ENCODE peak calls at places on chromosomes 13 and 19, in eight cellular contexts. One of them, this sample, is unnamed.
A peak's percentile ranks its signal among the peaks of the same experiment; 100 is the strongest.

GRCh38 chr19:8101311-8101710 is 48.1 kb downstream of the FBN3 start:
- DNase-seq in AG09319: no peak
- DNase-seq in glutamatergic neuron: no peak
- DNase-seq in AG04449: no peak
- DNase-seq in AG10803: no peak
- DNase-seq in cardiac fibroblast: no peak
- DNase-seq in activated B cell treated with CpG ODN at 0.5 μM for 24 hours: no peak
- DNase-seq in fibroblast of the aortic adventitia: no peak
- DNase-seq in this sample: no peak

GRCh38 chr13:34943675-34944634 is 1.9 kb downstream of the NBEA start:
- DNase-seq in AG09319: no peak
- DNase-seq in glutamatergic neuron: no peak
- DNase-seq in AG04449: no peak
- DNase-seq in AG10803: no peak
- DNase-seq in cardiac fibroblast: no peak
- DNase-seq in activated B cell treated with CpG ODN at 0.5 μM for 24 hours: no peak
- DNase-seq in fibroblast of the aortic adventitia: no peak
- DNase-seq in this sample: no peak

GRCh38 chr13:26529441-26529840 is 28.0 kb upstream of the WASF3 start:
- DNase-seq in AG09319: peak; percentile 14
- DNase-seq in glutamatergic neuron: no peak
- DNase-seq in AG04449: peak; percentile 1
- DNase-seq in AG10803: peak; percentile 57
- DNase-seq in cardiac fibroblast: peak; percentile 67
- DNase-seq in activated B cell treated with CpG ODN at 0.5 μM for 24 hours: no peak
- DNase-seq in fibroblast of the aortic adventitia: peak; percentile 76
- DNase-seq in this sample: peak; percentile 83

GRCh38 chr19:806815-807421 is 9.7 kb downstream of the PTBP1 start:
- DNase-seq in AG09319: no peak
- DNase-seq in glutamatergic neuron: no peak
- DNase-seq in AG04449: no peak
- DNase-seq in AG10803: no peak
- DNase-seq in cardiac fibroblast: no peak
- DNase-seq in activated B cell treated with CpG ODN at 0.5 μM for 24 hours: no peak
- DNase-seq in fibroblast of the aortic adventitia: no peak
- DNase-seq in this sample: no peak

GRCh38 chr13:94620286-94620896 is 18.7 kb downstream of the GPR180 start:
- DNase-seq in AG09319: no peak
- DNase-seq in glutamatergic neuron: peak; percentile 43
- DNase-seq in AG04449: no peak
- DNase-seq in AG10803: peak; percentile 24
- DNase-seq in cardiac fibroblast: peak; percentile 54
- DNase-seq in activated B cell treated with CpG ODN at 0.5 μM for 24 hours: no peak
- DNase-seq in fibroblast of the aortic adventitia: peak; percentile 36
- DNase-seq in this sample: peak; percentile 72

GRCh38 chr19:56727731-56728130 is 56.2 kb upstream of the ZNF835 start:
- DNase-seq in AG09319: no peak
- DNase-seq in glutamatergic neuron: no peak
- DNase-seq in AG04449: no peak
- DNase-seq in AG10803: no peak
- DNase-seq in cardiac fibroblast: no peak
- DNase-seq in activated B cell treated with CpG ODN at 0.5 μM for 24 hours: no peak
- DNase-seq in fibroblast of the aortic adventitia: no peak
- DNase-seq in this sample: no peak

GRCh38 chr13:110483386-110483785 is 78.1 kb downstream of the RAB20 start:
- DNase-seq in AG09319: no peak
- DNase-seq in glutamatergic neuron: no peak
- DNase-seq in AG04449: no peak
- DNase-seq in AG10803: no peak
- DNase-seq in cardiac fibroblast: no peak
- DNase-seq in activated B cell treated with CpG ODN at 0.5 μM for 24 hours: no peak
- DNase-seq in fibroblast of the aortic adventitia: no peak
- DNase-seq in this sample: no peak

GRCh38 chr19:42313096-42313839 is at the start of gene TMEM145:
- DNase-seq in AG09319: no peak
- DNase-seq in glutamatergic neuron: peak; percentile 79
- DNase-seq in AG04449: no peak
- DNase-seq in AG10803: peak; percentile 44
- DNase-seq in cardiac fibroblast: peak; percentile 44
- DNase-seq in activated B cell treated with CpG ODN at 0.5 μM for 24 hours: no peak
- DNase-seq in fibroblast of the aortic adventitia: peak; percentile 45
- DNase-seq in this sample: peak; percentile 50

GRCh38 chr13:85558118-85558517 is 241.1 kb downstream of the SLITRK6 start:
- DNase-seq in AG09319: no peak
- DNase-seq in glutamatergic neuron: no peak
- DNase-seq in AG04449: no peak
- DNase-seq in AG10803: no peak
- DNase-seq in cardiac fibroblast: no peak
- DNase-seq in activated B cell treated with CpG ODN at 0.5 μM for 24 hours: no peak
- DNase-seq in fibroblast of the aortic adventitia: no peak
- DNase-seq in this sample: no peak

GRCh38 chr19:18021121-18021755 is 13.3 kb downstream of the ARRDC2 start:
- DNase-seq in AG09319: no peak
- DNase-seq in glutamatergic neuron: no peak
- DNase-seq in AG04449: no peak
- DNase-seq in AG10803: peak; percentile 82
- DNase-seq in cardiac fibroblast: peak; percentile 91
- DNase-seq in activated B cell treated with CpG ODN at 0.5 μM for 24 hours: peak; percentile 68
- DNase-seq in fibroblast of the aortic adventitia: peak; percentile 84
- DNase-seq in this sample: peak; percentile 96

GRCh38 chr13:90552702-90553101 is 794.8 kb upstream of the MIR17HG start:
- DNase-seq in AG09319: no peak
- DNase-seq in glutamatergic neuron: no peak
- DNase-seq in AG04449: no peak
- DNase-seq in AG10803: no peak
- DNase-seq in cardiac fibroblast: no peak
- DNase-seq in activated B cell treated with CpG ODN at 0.5 μM for 24 hours: no peak
- DNase-seq in fibroblast of the aortic adventitia: no peak
- DNase-seq in this sample: no peak

DNA sequence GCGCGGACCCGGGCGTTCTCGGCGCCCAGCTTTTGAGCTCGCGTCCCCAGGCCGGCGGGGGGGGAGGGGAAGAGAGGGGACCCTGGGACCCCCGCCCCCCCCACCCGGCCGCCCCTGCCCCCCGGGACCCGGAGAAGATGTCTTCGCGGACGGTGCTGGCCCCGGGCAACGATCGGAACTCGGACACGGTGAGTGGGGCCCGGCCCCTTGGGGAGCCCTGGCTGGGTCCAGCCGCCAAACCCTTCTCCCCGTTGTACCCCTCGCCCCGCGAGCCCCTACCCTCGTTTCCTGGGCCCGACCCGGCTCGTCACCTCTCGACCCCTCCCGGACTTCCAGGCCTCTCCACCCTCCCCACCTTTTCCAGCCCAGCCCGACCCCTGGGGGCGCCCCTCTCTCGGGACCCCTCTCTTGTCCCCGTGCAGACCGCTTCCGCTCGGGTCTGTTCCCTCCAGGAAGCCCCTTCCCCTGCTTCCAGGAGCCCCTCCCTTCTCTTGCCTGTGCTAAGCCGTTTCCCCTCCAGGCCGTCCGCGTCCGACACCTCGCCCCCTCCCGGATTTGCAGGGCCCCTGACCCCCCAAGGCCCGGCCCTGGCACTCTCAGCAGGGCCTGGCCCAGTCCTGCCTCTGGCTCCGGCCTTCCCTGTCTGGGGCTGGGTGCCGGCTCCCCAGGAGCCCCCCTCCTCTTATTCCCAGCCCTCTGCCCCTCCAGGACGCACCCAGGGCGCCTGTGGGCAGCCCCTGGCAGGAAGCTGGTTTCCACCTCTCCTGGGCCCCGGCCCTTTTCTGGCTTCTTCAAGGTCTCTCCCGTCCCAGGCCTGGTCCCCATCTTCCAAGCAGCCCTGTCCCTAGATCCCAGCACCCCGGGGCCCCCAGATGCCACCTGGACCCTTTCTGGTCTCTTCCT is 632 bp downstream of the MARK4 start:
- DNase-seq in AG09319: no peak
- DNase-seq in glutamatergic neuron: peak; percentile 50
- DNase-seq in AG04449: no peak
- DNase-seq in AG10803: peak; percentile 21
- DNase-seq in cardiac fibroblast: peak; percentile 35
- DNase-seq in activated B cell treated with CpG ODN at 0.5 μM for 24 hours: peak; percentile 23
- DNase-seq in fibroblast of the aortic adventitia: peak; percentile 11
- DNase-seq in this sample: no peak
- TF ChIP-seq CTCF in AG09319: no peak
- TF ChIP-seq CTCF in glutamatergic neuron: no peak
- TF ChIP-seq CTCF in AG04449: no peak
- TF ChIP-seq CTCF in AG10803: no peak
- TF ChIP-seq CTCF in cardiac fibroblast: no peak
- TF ChIP-seq CTCF in activated B cell treated with CpG ODN at 0.5 μM for 24 hours: no peak
- TF ChIP-seq CTCF in fibroblast of the aortic adventitia: no peak
- TF ChIP-seq CTCF in this sample: no peak

GRCh38 chr19:3575260-3575741 is 2.6 kb downstream of the HMG20B start:
- DNase-seq in AG09319: no peak
- DNase-seq in glutamatergic neuron: peak; percentile 72
- DNase-seq in AG04449: no peak
- DNase-seq in AG10803: no peak
- DNase-seq in cardiac fibroblast: peak; percentile 43
- DNase-seq in activated B cell treated with CpG ODN at 0.5 μM for 24 hours: no peak
- DNase-seq in fibroblast of the aortic adventitia: no peak
- DNase-seq in this sample: peak; percentile 68
- TF ChIP-seq CTCF in AG09319: no peak
- TF ChIP-seq CTCF in glutamatergic neuron: no peak
- TF ChIP-seq CTCF in AG04449: peak; percentile 20
- TF ChIP-seq CTCF in AG10803: no peak
- TF ChIP-seq CTCF in cardiac fibroblast: peak; percentile 31
- TF ChIP-seq CTCF in activated B cell treated with CpG ODN at 0.5 μM for 24 hours: no peak
- TF ChIP-seq CTCF in fibroblast of the aortic adventitia: peak; percentile 36
- TF ChIP-seq CTCF in this sample: peak; percentile 59

GRCh38 chr19:9348671-9349070 is 14.1 kb upstream of the ZNF177 start:
- DNase-seq in AG09319: no peak
- DNase-seq in glutamatergic neuron: no peak
- DNase-seq in AG04449: no peak
- DNase-seq in AG10803: no peak
- DNase-seq in cardiac fibroblast: no peak
- DNase-seq in activated B cell treated with CpG ODN at 0.5 μM for 24 hours: no peak
- DNase-seq in fibroblast of the aortic adventitia: no peak
- DNase-seq in this sample: no peak
- TF ChIP-seq CTCF in AG09319: no peak
- TF ChIP-seq CTCF in glutamatergic neuron: no peak
- TF ChIP-seq CTCF in AG04449: no peak
- TF ChIP-seq CTCF in AG10803: no peak
- TF ChIP-seq CTCF in cardiac fibroblast: no peak
- TF ChIP-seq CTCF in activated B cell treated with CpG ODN at 0.5 μM for 24 hours: no peak
- TF ChIP-seq CTCF in fibroblast of the aortic adventitia: no peak
- TF ChIP-seq CTCF in this sample: no peak

DNA sequence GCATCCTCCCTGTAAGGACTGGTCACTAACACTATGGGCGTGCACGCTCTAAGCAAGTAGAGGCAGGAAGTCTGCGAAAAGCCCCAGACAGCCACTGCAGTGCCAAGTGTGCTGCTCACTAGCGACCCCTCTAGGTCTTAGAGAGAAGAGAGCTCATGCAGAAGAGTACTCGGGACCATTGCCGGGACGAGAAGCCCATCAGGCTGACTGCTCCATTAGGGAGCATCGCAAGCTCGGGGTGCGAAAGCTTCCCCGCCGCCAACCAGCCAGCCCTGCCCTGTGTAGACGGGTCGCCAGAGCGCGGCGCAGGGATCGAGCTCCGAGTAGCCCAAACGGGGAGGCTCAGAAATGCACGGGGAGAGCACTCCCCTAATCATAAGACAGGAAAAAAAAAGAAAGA is 16.6 kb downstream of the POU4F1 start:
- DNase-seq in AG09319: no peak
- DNase-seq in glutamatergic neuron: no peak
- DNase-seq in AG04449: no peak
- DNase-seq in AG10803: no peak
- DNase-seq in cardiac fibroblast: no peak
- DNase-seq in activated B cell treated with CpG ODN at 0.5 μM for 24 hours: no peak
- DNase-seq in fibroblast of the aortic adventitia: no peak
- DNase-seq in this sample: no peak
- TF ChIP-seq CTCF in AG09319: no peak
- TF ChIP-seq CTCF in glutamatergic neuron: peak; percentile 61
- TF ChIP-seq CTCF in AG04449: peak; percentile 1
- TF ChIP-seq CTCF in AG10803: peak; percentile 12
- TF ChIP-seq CTCF in cardiac fibroblast: peak; percentile 23
- TF ChIP-seq CTCF in activated B cell treated with CpG ODN at 0.5 μM for 24 hours: no peak
- TF ChIP-seq CTCF in fibroblast of the aortic adventitia: peak; percentile 12
- TF ChIP-seq CTCF in this sample: peak; percentile 28

GRCh38 chr19:13095934-13096890 is 6.4 kb downstream of the LYL1 start:
- DNase-seq in AG09319: no peak
- DNase-seq in glutamatergic neuron: peak; percentile 86
- DNase-seq in AG04449: no peak
- DNase-seq in AG10803: no peak
- DNase-seq in cardiac fibroblast: no peak
- DNase-seq in activated B cell treated with CpG ODN at 0.5 μM for 24 hours: peak; percentile 41
- DNase-seq in fibroblast of the aortic adventitia: no peak
- DNase-seq in this sample: no peak
- TF ChIP-seq CTCF in AG09319: no peak
- TF ChIP-seq CTCF in glutamatergic neuron: peak; percentile 61
- TF ChIP-seq CTCF in AG04449: no peak
- TF ChIP-seq CTCF in AG10803: peak; percentile 9
- TF ChIP-seq CTCF in cardiac fibroblast: no peak
- TF ChIP-seq CTCF in activated B cell treated with CpG ODN at 0.5 μM for 24 hours: no peak
- TF ChIP-seq CTCF in fibroblast of the aortic adventitia: no peak
- TF ChIP-seq CTCF in this sample: no peak